ENCODE peak calls at places on chromosomes 11 and 22, in six cellular contexts. K, I, B, F, W and A are unnamed samples.
A peak's percentile ranks its signal among the peaks of the same experiment; 100 is the strongest.

GRCh38 chr22:40258463-40259046 is 80.8 kb downstream of the TNRC6B start:
- DNase-seq in K (no peak), W (no peak), F (no peak), I (no peak), B (no peak), A (peak; percentile 22)

GRCh38 chr11:73461335-73461840 is 85.2 kb downstream of the RELT start:
- DNase-seq in W (no peak), K (no peak), I (no peak), B (no peak), F (peak; percentile 22), A (no peak)

GRCh38 chr11:18776324-18776723 is 15.3 kb downstream of the PTPN5 start:
- DNase-seq in K (no peak), B (no peak), I (no peak), F (no peak), W (no peak), A (no peak)

GRCh38 chr11:85672111-85672875 is 7.4 kb upstream of the CREBZF start:
- DNase-seq in F (no peak), I (no peak), B (no peak), W (no peak), K (no peak), A (no peak)

GRCh38 chr11:44785856-44786606 is 59.3 kb downstream of the TSPAN18 start:
- DNase-seq in K (no peak), W (no peak), B (no peak), I (peak; percentile 63), F (no peak), A (no peak)

GRCh38 chr11:91261513-91261912 is 963.1 kb upstream of the FAT3 start:
- DNase-seq in W (no peak), K (no peak), B (no peak), I (no peak), F (no peak), A (no peak)

GRCh38 chr11:133506551-133507094 is 25.7 kb downstream of the OPCML start:
- DNase-seq in I (no peak), W (no peak), F (no peak), K (no peak), B (no peak), A (no peak)

GRCh38 chr11:68168694-68169093 is 44.4 kb downstream of the KMT5B start:
- DNase-seq in B (no peak), F (no peak), I (no peak), W (no peak), K (no peak), A (no peak)

GRCh38 chr11:130208241-130209127 is 48.9 kb downstream of the ST14 start:
- DNase-seq in B (no peak), K (no peak), W (no peak), F (no peak), I (peak; percentile 62), A (no peak)

GRCh38 chr11:112856591-112856990 is 104.6 kb upstream of the NCAM1 start:
- DNase-seq in I (no peak), W (no peak), F (no peak), B (no peak), K (no peak), A (no peak)

GRCh38 chr11:66344550-66345315 is at the start of gene BRMS1:
- DNase-seq in I (peak; percentile 99), W (peak; percentile 92), F (peak; percentile 93), K (peak; percentile 97), B (peak; percentile 95), A (peak; percentile 97)

GRCh38 chr11:15565846-15566245 is 451.1 kb downstream of the INSC start:
- DNase-seq in F (peak; percentile 94), B (peak; percentile 2), W (no peak), K (no peak), I (no peak), A (no peak)

GRCh38 chr22:22897036-22897435 is 9.4 kb downstream of the IGLL5 start:
- DNase-seq in W (no peak), K (no peak), F (no peak), B (no peak), I (peak; percentile 3), A (no peak)

GRCh38 chr22:44814266-44815098 is 62.1 kb downstream of the ARHGAP8 start:
- DNase-seq in F (no peak), K (no peak), B (no peak), I (peak; percentile 46), W (no peak), A (no peak)

GRCh38 chr11:68014157-68014965 is 4.2 kb downstream of the ALDH3B1 start:
- DNase-seq in W (peak; percentile 96), K (no peak), F (no peak), B (no peak), I (peak; percentile 86), A (peak; percentile 90)

GRCh38 chr11:27187075-27187847 is 146.6 kb downstream of the BBOX1 start:
- DNase-seq in W (no peak), K (no peak), F (no peak), I (no peak), B (no peak), A (no peak)

GRCh38 chr11:30914143-30914762 is 328.1 kb upstream of the MPPED2 start:
- DNase-seq in I (no peak), F (peak; percentile 51), K (no peak), B (no peak), W (peak; percentile 5), A (peak; percentile 30)

GRCh38 chr22:38868886-38869381 is 3.1 kb downstream of the CBX6 start:
- DNase-seq in F (peak; percentile 63), I (peak; percentile 88), K (peak; percentile 87), B (no peak), W (peak; percentile 31), A (peak; percentile 71)

GRCh38 chr11:3095712-3096361 is 38.6 kb upstream of the CARS1 start:
- DNase-seq in B (no peak), K (no peak), F (no peak), I (peak; percentile 81), W (no peak), A (peak; percentile 90)

GRCh38 chr11:15865212-15865987 is 490.9 kb downstream of the SOX6 start:
- DNase-seq in W (no peak), B (no peak), I (no peak), K (no peak), F (no peak), A (no peak)

GRCh38 chr22:31628362-31628761 is 33.7 kb downstream of the PISD start:
- DNase-seq in K (no peak), F (no peak), W (no peak), B (no peak), I (no peak), A (no peak)

GRCh38 chr11:86588566-86589090 is 83.8 kb downstream of the ME3 start:
- DNase-seq in W (no peak), B (no peak), K (no peak), F (peak; percentile 48), I (no peak), A (no peak)